ENCODE peak calls at places on chromosomes 13 and 19, in six cellular contexts. J is IMR-90, E is neuronal stem cell, P is mesendoderm, G is H9, I is trophoblast cell. T is an unnamed sample. For H3K4me1, the result is how much of the 10 kb centered on the place peaks cover.

GRCh38 chr19:15072930-15073647 is 8.9 kb upstream of the OR1I1 start:
- DNase-seq in E (no peak), P (peak), G (peak), I (peak), J (no peak), T (no peak)

GRCh38 chr19:1866693-1867358 is 3.4 kb upstream of the KLF16 start:
- DNase-seq in J (no peak), I (no peak), P (no peak), G (no peak), E (no peak), T (no peak)

GRCh38 chr13:30759748-30760147 is 24.4 kb downstream of the ALOX5AP start:
- DNase-seq in J (peak), E (no peak), I (no peak), G (no peak), P (no peak), T (no peak)

GRCh38 chr19:33621811-33622504 is at the start of gene CHST8:
- DNase-seq in J (no peak), G (peak), I (peak), E (peak), P (peak), T (no peak)

GRCh38 chr13:31274345-31274870 is 74.6 kb downstream of the B3GLCT start:
- DNase-seq in J (peak), I (no peak), G (no peak), P (no peak), E (no peak), T (no peak)

GRCh38 chr19:34838753-34839431 is 65.9 kb upstream of the ZNF599 start:
- DNase-seq in I (no peak), G (peak), P (peak), E (peak), J (no peak), T (no peak)

GRCh38 chr19:1624458-1624857 is 19.2 kb upstream of the UQCR11 start:
- DNase-seq in E (peak), G (peak), P (peak), J (peak), I (peak), T (peak)

GRCh38 chr19:33472696-33473624 is 48.6 kb downstream of the PEPD start:
- DNase-seq in J (peak), P (peak), E (no peak), I (peak), G (no peak), T (peak)

GRCh38 chr13:30421093-30422055 is 919 bp upstream of the UBE2L5 start:
- DNase-seq in J (peak), P (peak), G (peak), E (peak), I (peak), T (peak)

GRCh38 chr13:53382008-53382407 is 353.4 kb downstream of the OLFM4 start:
- DNase-seq in E (no peak), G (peak), I (no peak), P (peak), J (no peak), T (no peak)

GRCh38 chr13:31538067-31539042 is 201.0 kb upstream of the RXFP2 start:
- DNase-seq in E (no peak), J (peak), G (no peak), I (no peak), P (peak), T (peak)

GRCh38 chr13:25394661-25395060 is 22.9 kb downstream of the ATP8A2 start:
- DNase-seq in P (no peak), I (no peak), J (no peak), E (no peak), G (no peak), T (no peak)

GRCh38 chr19:40416918-40417713 is 3.9 kb upstream of the PRX start:
- DNase-seq in G (no peak), E (no peak), I (no peak), J (peak), P (no peak), T (peak)

GRCh38 chr19:53957448-53958167 is 5.1 kb upstream of the CACNG8 start:
- DNase-seq in I (no peak), P (peak), E (no peak), G (peak), J (no peak), T (no peak)

GRCh38 chr19:1489463-1489971 is 633 bp downstream of the PCSK4 start:
- DNase-seq in I (no peak), P (no peak), E (no peak), G (no peak), J (no peak), T (no peak)

GRCh38 chr13:73215807-73216206 is 157.0 kb downstream of the KLF5 start:
- DNase-seq in P (peak), E (no peak), J (peak), G (no peak), I (peak), T (peak)

GRCh38 chr19:14056069-14056666 is 5.7 kb downstream of the PALM3 start:
- DNase-seq in E (no peak), G (no peak), P (no peak), J (no peak), I (no peak), T (no peak)

GRCh38 chr13:64075543-64076271 is 2660.1 kb upstream of the PCDH20 start:
- DNase-seq in P (no peak), J (no peak), G (no peak), E (no peak), I (no peak), T (no peak)

GRCh38 chr19:53195265-53195879 is 2.2 kb upstream of the ZNF665 start:
- DNase-seq in I (peak), P (peak), J (peak), E (peak), G (peak), T (peak)

GRCh38 chr19:1416014-1416841 is 8.8 kb downstream of the DAZAP1 start:
- DNase-seq in E (no peak), I (peak), G (no peak), P (no peak), J (peak), T (peak)

GRCh38 chr13:26539738-26540292 is 17.7 kb upstream of the WASF3 start:
- DNase-seq in I (no peak), P (no peak), E (no peak), J (no peak), G (no peak), T (no peak)

GRCh38 chr19:5335593-5335992 is 5.0 kb downstream of the PTPRS start:
- DNase-seq in J (no peak), I (no peak), E (no peak), G (no peak), P (no peak), T (no peak)

GRCh38 chr19:35206855-35207254 is 21.7 kb downstream of the FAM187B start:
- DNase-seq in I (no peak), G (no peak), J (no peak), P (no peak), E (no peak), T (no peak)

GRCh38 chr13:88434953-88435352 is 763.8 kb downstream of the SLITRK5 start:
- DNase-seq in J (no peak), P (peak), E (no peak), G (no peak), I (no peak), T (no peak)

GRCh38 chr19:10848208-10848843 is at the start of gene C19orf38:
- DNase-seq in I (no peak), E (no peak), J (no peak), G (no peak), P (no peak), T (no peak)

GRCh38 chr13:81493144-81493543 is 1152.2 kb upstream of the SPRY2 start:
- DNase-seq in E (no peak), P (no peak), I (no peak), G (no peak), J (no peak), T (no peak)

GRCh38 chr13:20772401-20773131 is 1.2 kb downstream of the EEF1AKMT1 start:
- DNase-seq in P (no peak), G (no peak), E (no peak), J (peak), I (no peak), T (no peak)

GRCh38 chr13:101529419-101529818 is 76.9 kb downstream of the ITGBL1 start:
- DNase-seq in I (no peak), P (peak), E (no peak), J (peak), G (no peak), T (peak)

GRCh38 chr13:44142911-44143665 is 230.5 kb upstream of the SERP2 start:
- DNase-seq in I (no peak), E (no peak), P (peak), G (no peak), J (peak), T (peak)

DNA sequence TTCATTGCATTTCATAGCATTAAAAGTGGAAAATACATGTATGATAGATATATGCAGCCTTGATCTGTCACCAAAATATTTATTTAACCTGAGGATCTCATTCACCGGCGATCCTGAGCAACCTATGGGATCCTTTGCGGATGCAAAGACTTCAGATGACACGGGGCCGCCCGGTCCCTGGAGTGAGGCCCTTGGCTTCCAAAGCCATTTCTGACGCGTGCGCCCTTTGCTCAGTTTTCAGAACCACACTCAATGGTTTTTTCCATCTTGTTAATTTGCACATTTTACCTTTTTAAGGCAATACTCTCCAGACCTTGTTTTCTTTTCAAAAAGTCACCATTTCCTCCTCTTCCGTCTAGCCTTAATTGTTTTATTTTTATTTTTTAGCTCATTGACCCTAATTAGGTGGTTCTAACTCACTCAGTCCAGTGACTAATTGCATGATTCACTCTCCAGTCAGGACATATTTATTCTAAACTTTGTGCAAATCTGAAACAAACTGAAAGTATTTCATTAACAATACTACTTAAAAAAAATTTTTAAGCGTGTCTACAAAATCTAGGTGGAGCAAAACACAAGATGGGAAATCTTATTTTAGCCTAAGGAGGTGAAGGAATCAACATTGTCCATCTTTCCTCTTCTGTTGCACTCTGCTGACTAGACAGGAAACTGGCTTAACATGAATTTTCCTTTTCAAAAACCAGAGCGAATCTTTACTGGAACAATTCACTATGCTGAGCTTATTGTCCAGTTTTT is 47.9 kb downstream of the COL4A1 start:
- DNase-seq in J (no peak), P (no peak), I (no peak), E (no peak), G (no peak), T (no peak)
- H2BK120ac ChIP-seq in J (peak), P (no peak), I (no peak), E (no peak), G (no peak), T (no peak)

DNA sequence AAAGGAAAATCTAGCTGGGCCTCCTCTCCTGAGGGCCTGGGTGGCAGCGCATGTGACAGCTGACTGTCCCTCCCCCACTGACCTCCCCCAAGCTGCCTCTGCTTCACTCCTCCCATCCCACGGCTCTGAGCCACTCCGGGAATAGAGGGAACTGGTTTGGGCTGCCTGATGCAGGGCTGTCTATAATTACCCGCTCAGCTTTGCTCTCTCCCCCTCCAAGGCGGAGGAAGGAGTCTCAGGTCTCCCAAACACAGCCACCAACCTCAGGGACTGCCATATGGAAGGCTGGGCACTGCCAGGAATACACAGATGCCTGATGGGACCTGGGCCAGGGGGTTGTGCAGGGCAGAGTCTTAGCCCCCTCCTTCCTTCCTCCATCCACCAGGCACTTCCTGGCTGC is 7.8 kb downstream of the NAPA start:
- DNase-seq in G (no peak), P (no peak), I (no peak), J (no peak), E (no peak), T (no peak)
- H3K4me1 ChIP-seq in G (under half), P (under half), I (under half), J (under half), E (under half), T (under half)

GRCh38 chr19:3469638-3470499 is 10.5 kb downstream of the SMIM24 start:
- DNase-seq in E (no peak), J (no peak), I (no peak), P (no peak), G (no peak), T (no peak)
- H2BK120ac ChIP-seq in E (no peak), J (no peak), I (no peak), P (no peak), G (no peak), T (no peak)

GRCh38 chr13:94342436-94343242 is 136.8 kb downstream of the DCT start:
- DNase-seq in P (no peak), I (no peak), E (no peak), G (no peak), J (no peak), T (peak)
- H3K4me1 ChIP-seq in P (under half), I (under half), E (under half), G (under half), J (under half), T (under half)

GRCh38 chr13:113209880-113210421 is 538 bp downstream of the CUL4A start:
- DNase-seq in I (peak), P (peak), E (peak), J (peak), G (peak), T (peak)
- H2BK120ac ChIP-seq in I (peak), P (peak), E (no peak), J (peak), G (no peak), T (peak)

GRCh38 chr13:50200562-50200961 is 185.3 kb downstream of the KCNRG start:
- DNase-seq in E (no peak), G (no peak), J (no peak), P (no peak), I (no peak), T (no peak)

GRCh38 chr13:50200988-50201387 is 185.7 kb downstream of the KCNRG start:
- DNase-seq in P (no peak), J (no peak), I (no peak), E (no peak), G (no peak), T (no peak)

GRCh38 chr13:50198508-50198907 is 183.3 kb downstream of the KCNRG start:
- DNase-seq in P (no peak), E (no peak), I (no peak), J (peak), G (no peak), T (no peak)

GRCh38 chr13:50203256-50204083 is 188.2 kb downstream of the KCNRG start:
- DNase-seq in I (no peak), P (no peak), J (no peak), G (no peak), E (no peak), T (no peak)

GRCh38 chr13:50202485-50202884 is 187.2 kb downstream of the KCNRG start:
- DNase-seq in G (no peak), J (no peak), E (no peak), P (no peak), I (no peak), T (no peak)
- H3K4me1 ChIP-seq in G (under half), J (under half), E (under half), P (under half), I (under half), T (under half)